ENCODE peak calls at places on chromosomes 4 and X, in ten cellular contexts. One of them, this sample, is unnamed.

GRCh38 chrX:139049455-139049854 is 337.9 kb upstream of the FGF13 start:
- DNase-seq in ureter: no peak
- DNase-seq in astrocyte of the spinal cord: peak
- DNase-seq in left ventricle myocardium inferior: no peak
- DNase-seq in OCI-LY7: no peak
- DNase-seq in caudate nucleus: no peak
- DNase-seq in DMS79: no peak
- DNase-seq in pancreas: no peak
- DNase-seq in NCI-H1092: no peak
- DNase-seq in WTC11: no peak
- DNase-seq in this sample: no peak

GRCh38 chr4:54230479-54231418 is 1.7 kb downstream of the PDGFRA start:
- DNase-seq in OCI-LY7: no peak
- DNase-seq in caudate nucleus: no peak
- DNase-seq in left ventricle myocardium inferior: peak
- DNase-seq in ureter: no peak
- DNase-seq in NCI-H1092: no peak
- DNase-seq in pancreas: no peak
- DNase-seq in WTC11: peak
- DNase-seq in DMS79: no peak
- DNase-seq in astrocyte of the spinal cord: peak
- DNase-seq in this sample: no peak

GRCh38 chr4:170990989-170991589 is 822.1 kb upstream of the GALNTL6 start:
- DNase-seq in NCI-H1092: no peak
- DNase-seq in pancreas: peak
- DNase-seq in left ventricle myocardium inferior: no peak
- DNase-seq in astrocyte of the spinal cord: no peak
- DNase-seq in OCI-LY7: peak
- DNase-seq in DMS79: no peak
- DNase-seq in WTC11: peak
- DNase-seq in caudate nucleus: no peak
- DNase-seq in ureter: no peak
- DNase-seq in this sample: peak

GRCh38 chr4:89158884-89159503 is 47.7 kb downstream of the TIGD2 start:
- DNase-seq in NCI-H1092: no peak
- DNase-seq in OCI-LY7: peak
- DNase-seq in caudate nucleus: no peak
- DNase-seq in astrocyte of the spinal cord: peak
- DNase-seq in WTC11: no peak
- DNase-seq in pancreas: peak
- DNase-seq in DMS79: no peak
- DNase-seq in left ventricle myocardium inferior: no peak
- DNase-seq in ureter: no peak
- DNase-seq in this sample: peak

GRCh38 chr4:184165291-184165690 is 52.4 kb downstream of the ENPP6 start:
- DNase-seq in WTC11: peak
- DNase-seq in NCI-H1092: no peak
- DNase-seq in caudate nucleus: no peak
- DNase-seq in ureter: no peak
- DNase-seq in pancreas: no peak
- DNase-seq in astrocyte of the spinal cord: no peak
- DNase-seq in DMS79: no peak
- DNase-seq in OCI-LY7: no peak
- DNase-seq in left ventricle myocardium inferior: no peak
- DNase-seq in this sample: no peak

GRCh38 chr4:53100801-53101581 is 238.9 kb downstream of the RASL11B start:
- DNase-seq in left ventricle myocardium inferior: no peak
- DNase-seq in DMS79: no peak
- DNase-seq in WTC11: no peak
- DNase-seq in caudate nucleus: no peak
- DNase-seq in astrocyte of the spinal cord: peak
- DNase-seq in NCI-H1092: no peak
- DNase-seq in pancreas: no peak
- DNase-seq in ureter: no peak
- DNase-seq in OCI-LY7: no peak
- DNase-seq in this sample: no peak

GRCh38 chr4:15118281-15118680 is 116.0 kb downstream of the CPEB2 start:
- DNase-seq in DMS79: no peak
- DNase-seq in OCI-LY7: no peak
- DNase-seq in astrocyte of the spinal cord: peak
- DNase-seq in left ventricle myocardium inferior: no peak
- DNase-seq in NCI-H1092: no peak
- DNase-seq in caudate nucleus: no peak
- DNase-seq in pancreas: peak
- DNase-seq in WTC11: no peak
- DNase-seq in ureter: no peak
- DNase-seq in this sample: no peak

GRCh38 chr4:173522160-173522873 is 7.7 kb downstream of the HAND2 start:
- DNase-seq in ureter: no peak
- DNase-seq in caudate nucleus: no peak
- DNase-seq in NCI-H1092: no peak
- DNase-seq in pancreas: peak
- DNase-seq in DMS79: no peak
- DNase-seq in OCI-LY7: no peak
- DNase-seq in left ventricle myocardium inferior: peak
- DNase-seq in astrocyte of the spinal cord: peak
- DNase-seq in WTC11: peak
- DNase-seq in this sample: no peak

GRCh38 chr4:27217261-27217769 is 356.7 kb downstream of the STIM2 start:
- DNase-seq in left ventricle myocardium inferior: no peak
- DNase-seq in OCI-LY7: no peak
- DNase-seq in caudate nucleus: peak
- DNase-seq in astrocyte of the spinal cord: peak
- DNase-seq in pancreas: no peak
- DNase-seq in WTC11: no peak
- DNase-seq in DMS79: no peak
- DNase-seq in ureter: no peak
- DNase-seq in NCI-H1092: no peak
- DNase-seq in this sample: no peak

GRCh38 chr4:4640692-4641091 is 98.8 kb upstream of the STX18 start:
- DNase-seq in OCI-LY7: no peak
- DNase-seq in astrocyte of the spinal cord: no peak
- DNase-seq in pancreas: no peak
- DNase-seq in caudate nucleus: no peak
- DNase-seq in DMS79: no peak
- DNase-seq in left ventricle myocardium inferior: no peak
- DNase-seq in NCI-H1092: no peak
- DNase-seq in ureter: no peak
- DNase-seq in WTC11: peak
- DNase-seq in this sample: no peak

GRCh38 chrX:1534321-1535168 is 2.4 kb downstream of the P2RY8 start:
- DNase-seq in pancreas: no peak
- DNase-seq in WTC11: peak
- DNase-seq in astrocyte of the spinal cord: no peak
- DNase-seq in NCI-H1092: no peak
- DNase-seq in left ventricle myocardium inferior: no peak
- DNase-seq in ureter: peak
- DNase-seq in DMS79: no peak
- DNase-seq in OCI-LY7: peak
- DNase-seq in caudate nucleus: no peak
- DNase-seq in this sample: no peak

GRCh38 chrX:44997282-44997813 is 124.4 kb downstream of the KDM6A start:
- DNase-seq in ureter: no peak
- DNase-seq in WTC11: no peak
- DNase-seq in OCI-LY7: no peak
- DNase-seq in caudate nucleus: no peak
- DNase-seq in DMS79: no peak
- DNase-seq in NCI-H1092: no peak
- DNase-seq in pancreas: no peak
- DNase-seq in left ventricle myocardium inferior: no peak
- DNase-seq in astrocyte of the spinal cord: no peak
- DNase-seq in this sample: no peak

GRCh38 chr4:56259595-56259994 is 127.7 kb downstream of the AASDH start:
- DNase-seq in WTC11: no peak
- DNase-seq in OCI-LY7: no peak
- DNase-seq in caudate nucleus: no peak
- DNase-seq in ureter: no peak
- DNase-seq in DMS79: no peak
- DNase-seq in left ventricle myocardium inferior: no peak
- DNase-seq in astrocyte of the spinal cord: no peak
- DNase-seq in NCI-H1092: no peak
- DNase-seq in pancreas: no peak
- DNase-seq in this sample: no peak

GRCh38 chr4:9898596-9899345 is 117.3 kb downstream of the DRD5 start:
- DNase-seq in OCI-LY7: no peak
- DNase-seq in caudate nucleus: no peak
- DNase-seq in astrocyte of the spinal cord: no peak
- DNase-seq in NCI-H1092: no peak
- DNase-seq in left ventricle myocardium inferior: peak
- DNase-seq in pancreas: no peak
- DNase-seq in WTC11: peak
- DNase-seq in DMS79: no peak
- DNase-seq in ureter: no peak
- DNase-seq in this sample: no peak

GRCh38 chr4:26235500-26235899 is 85.3 kb upstream of the RBPJ start:
- DNase-seq in astrocyte of the spinal cord: peak
- DNase-seq in OCI-LY7: no peak
- DNase-seq in DMS79: no peak
- DNase-seq in caudate nucleus: no peak
- DNase-seq in NCI-H1092: peak
- DNase-seq in WTC11: no peak
- DNase-seq in pancreas: peak
- DNase-seq in ureter: peak
- DNase-seq in left ventricle myocardium inferior: peak
- DNase-seq in this sample: no peak

GRCh38 chrX:139877710-139878414 is 55.0 kb downstream of the ATP11C start:
- DNase-seq in left ventricle myocardium inferior: no peak
- DNase-seq in NCI-H1092: no peak
- DNase-seq in caudate nucleus: no peak
- DNase-seq in OCI-LY7: no peak
- DNase-seq in ureter: no peak
- DNase-seq in DMS79: no peak
- DNase-seq in astrocyte of the spinal cord: peak
- DNase-seq in pancreas: no peak
- DNase-seq in WTC11: no peak
- DNase-seq in this sample: no peak

GRCh38 chr4:182307746-182308145 is 64.5 kb downstream of the TENM3 start:
- DNase-seq in DMS79: peak
- DNase-seq in WTC11: no peak
- DNase-seq in NCI-H1092: no peak
- DNase-seq in OCI-LY7: no peak
- DNase-seq in left ventricle myocardium inferior: no peak
- DNase-seq in ureter: no peak
- DNase-seq in pancreas: peak
- DNase-seq in astrocyte of the spinal cord: peak
- DNase-seq in caudate nucleus: no peak
- DNase-seq in this sample: no peak

GRCh38 chrX:153924149-153924861 is 1.8 kb downstream of the ARHGAP4 start:
- DNase-seq in DMS79: no peak
- DNase-seq in ureter: no peak
- DNase-seq in WTC11: no peak
- DNase-seq in pancreas: no peak
- DNase-seq in astrocyte of the spinal cord: peak
- DNase-seq in left ventricle myocardium inferior: no peak
- DNase-seq in OCI-LY7: peak
- DNase-seq in NCI-H1092: peak
- DNase-seq in caudate nucleus: no peak
- DNase-seq in this sample: no peak

GRCh38 chrX:68708503-68709290 is 61.2 kb downstream of the STARD8 start:
- DNase-seq in NCI-H1092: no peak
- DNase-seq in DMS79: no peak
- DNase-seq in left ventricle myocardium inferior: no peak
- DNase-seq in astrocyte of the spinal cord: no peak
- DNase-seq in caudate nucleus: no peak
- DNase-seq in ureter: no peak
- DNase-seq in OCI-LY7: no peak
- DNase-seq in WTC11: peak
- DNase-seq in pancreas: no peak
- DNase-seq in this sample: no peak

GRCh38 chr4:31538877-31539276 is 818.7 kb downstream of the PCDH7 start:
- DNase-seq in astrocyte of the spinal cord: no peak
- DNase-seq in OCI-LY7: no peak
- DNase-seq in pancreas: no peak
- DNase-seq in left ventricle myocardium inferior: no peak
- DNase-seq in caudate nucleus: no peak
- DNase-seq in NCI-H1092: no peak
- DNase-seq in ureter: no peak
- DNase-seq in WTC11: no peak
- DNase-seq in DMS79: no peak
- DNase-seq in this sample: no peak

This sample was measured in SK-N-MC.